ENCODE peak calls at places on chromosomes 6 and 20, in ten cellular contexts. A is CD8-positive, alpha-beta memory T cell; X is SJSA1; Z is tibial artery; J is BJ; F is astrocyte of the spinal cord; I is vagina; H is body of pancreas; Y is ovary; O is adrenal gland. C is an unnamed sample.

GRCh38 chr6:148470141-148470540 is 127.5 kb downstream of the SASH1 start:
- DNase-seq in A (no peak), X (no peak), Z (no peak), J (no peak), F (no peak), I (peak; percentile 40), H (no peak), Y (no peak), O (no peak), C (no peak)

GRCh38 chr20:33515569-33516216 is 25.8 kb downstream of the CBFA2T2 start:
- DNase-seq in A (no peak), X (no peak), Z (no peak), J (no peak), F (no peak), I (no peak), H (no peak), Y (no peak), O (no peak), C (no peak)

GRCh38 chr6:163132050-163132750 is 282.3 kb upstream of the QKI start:
- DNase-seq in A (no peak), X (no peak), Z (no peak), J (no peak), F (peak; percentile 35), I (no peak), H (no peak), Y (no peak), O (no peak), C (no peak)

GRCh38 chr20:5996765-5997164 is 46.3 kb downstream of the MCM8 start:
- DNase-seq in A (peak; percentile 31), X (no peak), Z (no peak), J (no peak), F (no peak), I (no peak), H (no peak), Y (no peak), O (no peak), C (no peak)

GRCh38 chr6:21240709-21241108 is 352.8 kb upstream of the SOX4 start:
- DNase-seq in A (no peak), X (no peak), Z (no peak), J (no peak), F (no peak), I (no peak), H (no peak), Y (no peak), O (no peak), C (no peak)

GRCh38 chr6:34559651-34560365 is 3.7 kb upstream of the SPDEF start:
- DNase-seq in A (no peak), X (no peak), Z (no peak), J (no peak), F (no peak), I (no peak), H (no peak), Y (no peak), O (no peak), C (no peak)

GRCh38 chr6:132320007-132320406 is 81.3 kb downstream of the MOXD1 start:
- DNase-seq in A (no peak), X (no peak), Z (no peak), J (peak; percentile 29), F (peak; percentile 63), I (no peak), H (no peak), Y (no peak), O (no peak), C (no peak)

GRCh38 chr6:89941847-89942497 is 47.7 kb downstream of the GJA10 start:
- DNase-seq in A (no peak), X (no peak), Z (no peak), J (no peak), F (no peak), I (no peak), H (no peak), Y (no peak), O (no peak), C (no peak)

GRCh38 chr6:56742122-56742791 is 99.6 kb upstream of the DST start:
- DNase-seq in A (no peak), X (no peak), Z (no peak), J (no peak), F (peak; percentile 50), I (no peak), H (no peak), Y (no peak), O (no peak), C (no peak)

GRCh38 chr6:56739836-56740815 is 97.4 kb upstream of the DST start:
- DNase-seq in A (no peak), X (no peak), Z (no peak), J (no peak), F (no peak), I (no peak), H (no peak), Y (no peak), O (no peak), C (no peak)

GRCh38 chr6:56744528-56744927 is 101.8 kb upstream of the DST start:
- DNase-seq in A (no peak), X (no peak), Z (no peak), J (no peak), F (no peak), I (no peak), H (no peak), Y (no peak), O (no peak), C (no peak)

GRCh38 chr6:56745081-56745480 is 102.4 kb upstream of the DST start:
- DNase-seq in A (no peak), X (no peak), Z (no peak), J (no peak), F (no peak), I (no peak), H (no peak), Y (no peak), O (no peak), C (no peak)

DNA sequence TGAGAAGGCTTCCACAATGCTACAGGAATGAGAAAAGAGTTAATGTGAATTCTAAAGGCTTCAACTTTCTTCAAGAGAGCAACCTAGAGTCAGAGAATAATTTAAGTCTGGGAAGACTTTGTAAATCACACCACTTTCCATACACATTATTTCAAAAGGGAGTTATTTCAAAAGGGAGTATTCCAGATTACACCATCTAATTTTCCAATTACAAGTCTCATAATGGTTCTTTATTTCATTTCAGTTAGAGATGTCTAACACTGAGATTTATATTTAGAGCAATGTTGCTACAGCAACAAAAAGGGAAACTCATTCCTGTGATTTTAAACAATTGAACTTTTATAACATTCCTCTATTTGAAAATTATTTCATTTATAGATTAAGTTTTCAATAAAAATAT is 98.8 kb upstream of the DST start:
- DNase-seq in A (no peak), X (no peak), Z (no peak), J (no peak), F (no peak), I (no peak), H (no peak), Y (no peak), O (no peak), C (no peak)
- H3K4me3 ChIP-seq in A (no peak overlapping the region), X (no peak overlapping the region), Z (no peak overlapping the region), J (no peak overlapping the region), F (peak overlapping the region; percentile 9), I (no peak overlapping the region), H (no peak overlapping the region), Y (no peak overlapping the region), O (no peak overlapping the region), C (no peak overlapping the region)

GRCh38 chr6:110979565-110980096 is 2.2 kb upstream of the RPF2 start:
- DNase-seq in A (no peak), X (no peak), Z (no peak), J (no peak), F (no peak), I (no peak), H (no peak), Y (no peak), O (no peak), C (no peak)

GRCh38 chr6:110980227-110980626 is 1.6 kb upstream of the RPF2 start:
- DNase-seq in A (no peak), X (no peak), Z (no peak), J (no peak), F (no peak), I (no peak), H (no peak), Y (no peak), O (no peak), C (no peak)

GRCh38 chr6:110976575-110976974 is 5.3 kb upstream of the RPF2 start:
- DNase-seq in A (no peak), X (no peak), Z (no peak), J (no peak), F (no peak), I (no peak), H (no peak), Y (no peak), O (no peak), C (no peak)

GRCh38 chr6:110980648-110981047 is 1.2 kb upstream of the RPF2 start:
- DNase-seq in A (no peak), X (no peak), Z (no peak), J (no peak), F (no peak), I (no peak), H (no peak), Y (no peak), O (no peak), C (no peak)
- H3K4me3 ChIP-seq in A (peak overlapping the region; percentile 95), X (peak overlapping the region; percentile 69), Z (peak overlapping the region; percentile 97), J (peak overlapping the region; percentile 88), F (no peak overlapping the region), I (no peak overlapping the region), H (no peak overlapping the region), Y (no peak overlapping the region), O (no peak overlapping the region), C (peak overlapping the region; percentile 85)

GRCh38 chr6:345747-346388 is 45.7 kb upstream of the IRF4 start:
- DNase-seq in A (no peak), X (no peak), Z (no peak), J (no peak), F (peak; percentile 46), I (no peak), H (peak; percentile 37), Y (peak; percentile 16), O (peak; percentile 73), C (no peak)

GRCh38 chr6:347951-348859 is 43.3 kb upstream of the IRF4 start:
- DNase-seq in A (no peak), X (no peak), Z (peak; percentile 62), J (no peak), F (no peak), I (no peak), H (no peak), Y (peak; percentile 27), O (no peak), C (no peak)

GRCh38 chr6:344816-345340 is 46.7 kb upstream of the IRF4 start:
- DNase-seq in A (no peak), X (peak; percentile 57), Z (no peak), J (no peak), F (peak; percentile 78), I (no peak), H (no peak), Y (no peak), O (no peak), C (no peak)

GRCh38 chr6:347232-347631 is 44.3 kb upstream of the IRF4 start:
- DNase-seq in A (no peak), X (no peak), Z (no peak), J (no peak), F (no peak), I (no peak), H (no peak), Y (no peak), O (no peak), C (no peak)

GRCh38 chr6:346389-347030 is 45.0 kb upstream of the IRF4 start:
- DNase-seq in A (no peak), X (no peak), Z (no peak), J (no peak), F (peak; percentile 74), I (no peak), H (no peak), Y (no peak), O (peak; percentile 73), C (peak; percentile 20)
- H3K4me3 ChIP-seq in A (no peak overlapping the region), X (no peak overlapping the region), Z (no peak overlapping the region), J (no peak overlapping the region), F (no peak overlapping the region), I (no peak overlapping the region), H (no peak overlapping the region), Y (no peak overlapping the region), O (no peak overlapping the region), C (no peak overlapping the region)

DNA sequence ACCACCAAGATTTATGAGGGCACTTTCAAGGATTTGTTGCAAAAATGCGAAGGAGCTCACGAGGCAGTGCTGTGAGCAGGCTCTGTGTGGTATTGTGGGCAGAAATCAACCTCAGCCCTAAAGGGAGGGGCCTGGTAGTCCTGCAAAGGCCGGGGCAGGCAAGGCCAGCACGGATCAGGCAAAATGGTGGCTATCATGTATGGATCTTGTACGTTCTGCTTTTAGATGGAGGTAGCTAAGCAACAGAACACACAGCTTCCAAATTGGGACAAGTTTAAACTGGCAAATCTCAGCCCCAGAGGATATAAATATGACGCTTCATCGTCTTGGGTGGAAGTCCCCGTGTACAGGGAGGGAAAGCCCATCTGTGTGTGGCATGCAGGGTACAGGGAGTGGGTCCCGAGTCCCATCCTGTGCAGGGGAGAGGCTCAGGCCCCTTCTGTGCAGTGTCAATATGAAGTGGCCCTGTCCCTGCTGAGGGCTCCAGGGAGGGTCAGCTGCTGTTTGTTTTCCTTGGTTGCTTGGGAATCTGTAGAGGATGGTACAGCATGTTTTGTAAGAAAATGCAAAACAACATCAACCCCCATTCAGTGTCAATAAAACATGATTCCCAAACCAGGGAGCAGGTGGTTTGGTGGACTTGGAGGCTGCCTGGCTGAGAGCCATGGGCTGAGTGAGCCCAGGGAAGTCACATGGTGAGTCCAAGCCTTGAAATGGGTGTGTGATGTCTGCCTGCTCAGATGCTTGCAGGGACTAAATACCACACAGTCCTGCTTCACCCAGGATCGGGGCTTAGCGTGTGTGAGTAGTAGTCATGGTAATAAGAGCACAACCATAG is 113.0 kb downstream of the SYCP2 start:
- DNase-seq in A (no peak), X (no peak), Z (no peak), J (no peak), F (no peak), I (peak; percentile 81), H (peak; percentile 32), Y (peak; percentile 54), O (no peak), C (no peak)
- H3K4me3 ChIP-seq in A (no peak overlapping the region), X (no peak overlapping the region), Z (no peak overlapping the region), J (no peak overlapping the region), F (no peak overlapping the region), I (no peak overlapping the region), H (no peak overlapping the region), Y (no peak overlapping the region), O (no peak overlapping the region), C (no peak overlapping the region)